ENCODE peak calls at places on chromosomes 13 and 19, in seven cellular contexts. One of them, this sample, is unnamed.

GRCh38 chr13:87498681-87499080 is 172.5 kb upstream of the SLITRK5 start:
- DNase-seq in Panc1: no peak
- DNase-seq in type B pancreatic cell: no peak
- DNase-seq in psoas muscle: no peak
- DNase-seq in CD8-positive, alpha-beta T cell: no peak
- DNase-seq in heart right ventricle: no peak
- DNase-seq in brain microvascular endothelial cell: no peak
- DNase-seq in this sample: no peak

GRCh38 chr19:42634409-42635232 is 39.9 kb upstream of the CEACAM8 start:
- DNase-seq in Panc1: peak
- DNase-seq in psoas muscle: no peak
- DNase-seq in CD8-positive, alpha-beta T cell: no peak
- DNase-seq in brain microvascular endothelial cell: peak
- DNase-seq in type B pancreatic cell: no peak
- DNase-seq in heart right ventricle: no peak
- DNase-seq in this sample: no peak

GRCh38 chr13:79936368-79937136 is 404.4 kb downstream of the SPRY2 start:
- DNase-seq in heart right ventricle: no peak
- DNase-seq in type B pancreatic cell: no peak
- DNase-seq in Panc1: peak
- DNase-seq in CD8-positive, alpha-beta T cell: no peak
- DNase-seq in psoas muscle: no peak
- DNase-seq in brain microvascular endothelial cell: peak
- DNase-seq in this sample: no peak

GRCh38 chr19:33767898-33768413 is 28.7 kb upstream of the KCTD15 start:
- DNase-seq in brain microvascular endothelial cell: no peak
- DNase-seq in Panc1: no peak
- DNase-seq in psoas muscle: no peak
- DNase-seq in heart right ventricle: no peak
- DNase-seq in CD8-positive, alpha-beta T cell: peak
- DNase-seq in type B pancreatic cell: peak
- DNase-seq in this sample: no peak

GRCh38 chr13:77741587-77741972 is 44.1 kb downstream of the SLAIN1 start:
- DNase-seq in Panc1: no peak
- DNase-seq in psoas muscle: no peak
- DNase-seq in brain microvascular endothelial cell: no peak
- DNase-seq in CD8-positive, alpha-beta T cell: no peak
- DNase-seq in heart right ventricle: no peak
- DNase-seq in type B pancreatic cell: no peak
- DNase-seq in this sample: no peak

GRCh38 chr13:21014139-21014665 is 47.2 kb downstream of the LATS2 start:
- DNase-seq in psoas muscle: no peak
- DNase-seq in brain microvascular endothelial cell: no peak
- DNase-seq in type B pancreatic cell: no peak
- DNase-seq in heart right ventricle: no peak
- DNase-seq in Panc1: no peak
- DNase-seq in CD8-positive, alpha-beta T cell: no peak
- DNase-seq in this sample: peak

GRCh38 chr13:27264648-27265047 is 6.0 kb upstream of the RASL11A start:
- DNase-seq in heart right ventricle: no peak
- DNase-seq in CD8-positive, alpha-beta T cell: no peak
- DNase-seq in psoas muscle: no peak
- DNase-seq in Panc1: no peak
- DNase-seq in brain microvascular endothelial cell: no peak
- DNase-seq in type B pancreatic cell: no peak
- DNase-seq in this sample: no peak

GRCh38 chr13:75507027-75508001 is 25.3 kb upstream of the TBC1D4 start:
- DNase-seq in type B pancreatic cell: no peak
- DNase-seq in heart right ventricle: no peak
- DNase-seq in Panc1: no peak
- DNase-seq in brain microvascular endothelial cell: no peak
- DNase-seq in CD8-positive, alpha-beta T cell: no peak
- DNase-seq in psoas muscle: no peak
- DNase-seq in this sample: no peak

GRCh38 chr19:32599736-32600157 is 18.8 kb downstream of the PDCD5 start:
- DNase-seq in Panc1: peak
- DNase-seq in heart right ventricle: no peak
- DNase-seq in CD8-positive, alpha-beta T cell: peak
- DNase-seq in type B pancreatic cell: no peak
- DNase-seq in psoas muscle: no peak
- DNase-seq in brain microvascular endothelial cell: peak
- DNase-seq in this sample: no peak

GRCh38 chr19:4267101-4267900 is 11.8 kb upstream of the SHD start:
- DNase-seq in Panc1: peak
- DNase-seq in heart right ventricle: peak
- DNase-seq in brain microvascular endothelial cell: peak
- DNase-seq in type B pancreatic cell: no peak
- DNase-seq in CD8-positive, alpha-beta T cell: peak
- DNase-seq in psoas muscle: peak
- DNase-seq in this sample: no peak

GRCh38 chr13:110449225-110450015 is 112.1 kb downstream of the RAB20 start:
- DNase-seq in heart right ventricle: no peak
- DNase-seq in Panc1: no peak
- DNase-seq in brain microvascular endothelial cell: no peak
- DNase-seq in CD8-positive, alpha-beta T cell: no peak
- DNase-seq in type B pancreatic cell: no peak
- DNase-seq in psoas muscle: no peak
- DNase-seq in this sample: no peak

GRCh38 chr13:73058741-73059459 is at the start of gene KLF5:
- DNase-seq in Panc1: no peak
- DNase-seq in psoas muscle: peak
- DNase-seq in type B pancreatic cell: peak
- DNase-seq in CD8-positive, alpha-beta T cell: peak
- DNase-seq in brain microvascular endothelial cell: peak
- DNase-seq in heart right ventricle: peak
- DNase-seq in this sample: peak

GRCh38 chr19:49858591-49858985 is 7.6 kb downstream of the PTOV1 start:
- DNase-seq in type B pancreatic cell: no peak
- DNase-seq in CD8-positive, alpha-beta T cell: no peak
- DNase-seq in brain microvascular endothelial cell: no peak
- DNase-seq in Panc1: no peak
- DNase-seq in heart right ventricle: no peak
- DNase-seq in psoas muscle: peak
- DNase-seq in this sample: no peak

GRCh38 chr13:84574851-84575250 is 692.6 kb upstream of the SLITRK1 start:
- DNase-seq in brain microvascular endothelial cell: peak
- DNase-seq in heart right ventricle: no peak
- DNase-seq in Panc1: no peak
- DNase-seq in CD8-positive, alpha-beta T cell: no peak
- DNase-seq in psoas muscle: no peak
- DNase-seq in type B pancreatic cell: no peak
- DNase-seq in this sample: no peak

GRCh38 chr13:112575680-112576079 is 12.3 kb downstream of the TUBGCP3 start:
- DNase-seq in psoas muscle: no peak
- DNase-seq in Panc1: no peak
- DNase-seq in brain microvascular endothelial cell: no peak
- DNase-seq in CD8-positive, alpha-beta T cell: no peak
- DNase-seq in heart right ventricle: no peak
- DNase-seq in type B pancreatic cell: no peak
- DNase-seq in this sample: no peak

GRCh38 chr13:106520205-106521004 is 15.1 kb downstream of the EFNB2 start:
- DNase-seq in brain microvascular endothelial cell: no peak
- DNase-seq in heart right ventricle: no peak
- DNase-seq in CD8-positive, alpha-beta T cell: no peak
- DNase-seq in Panc1: no peak
- DNase-seq in type B pancreatic cell: no peak
- DNase-seq in psoas muscle: no peak
- DNase-seq in this sample: no peak

GRCh38 chr13:77031869-77032268 is 4.9 kb upstream of the FBXL3 start:
- DNase-seq in CD8-positive, alpha-beta T cell: no peak
- DNase-seq in Panc1: no peak
- DNase-seq in brain microvascular endothelial cell: no peak
- DNase-seq in heart right ventricle: no peak
- DNase-seq in type B pancreatic cell: no peak
- DNase-seq in psoas muscle: no peak
- DNase-seq in this sample: no peak

GRCh38 chr19:50794074-50794777 is 4.0 kb downstream of the ACP4 start:
- DNase-seq in CD8-positive, alpha-beta T cell: no peak
- DNase-seq in psoas muscle: no peak
- DNase-seq in heart right ventricle: no peak
- DNase-seq in Panc1: no peak
- DNase-seq in type B pancreatic cell: no peak
- DNase-seq in brain microvascular endothelial cell: no peak
- DNase-seq in this sample: no peak

GRCh38 chr19:23098988-23099387 is 17.8 kb upstream of the ZNF730 start:
- DNase-seq in CD8-positive, alpha-beta T cell: no peak
- DNase-seq in heart right ventricle: no peak
- DNase-seq in Panc1: no peak
- DNase-seq in type B pancreatic cell: no peak
- DNase-seq in brain microvascular endothelial cell: peak
- DNase-seq in psoas muscle: no peak
- DNase-seq in this sample: no peak

GRCh38 chr13:101751488-101751887 is 299.0 kb downstream of the ITGBL1 start:
- DNase-seq in type B pancreatic cell: no peak
- DNase-seq in brain microvascular endothelial cell: peak
- DNase-seq in CD8-positive, alpha-beta T cell: no peak
- DNase-seq in psoas muscle: no peak
- DNase-seq in Panc1: peak
- DNase-seq in heart right ventricle: no peak
- DNase-seq in this sample: no peak

GRCh38 chr19:39502640-39503417 is 4.1 kb downstream of the DLL3 start:
- DNase-seq in brain microvascular endothelial cell: no peak
- DNase-seq in psoas muscle: peak
- DNase-seq in heart right ventricle: peak
- DNase-seq in CD8-positive, alpha-beta T cell: peak
- DNase-seq in Panc1: peak
- DNase-seq in type B pancreatic cell: peak
- DNase-seq in this sample: no peak

GRCh38 chr19:1267441-1268391 is 1.4 kb upstream of the CIRBP start:
- DNase-seq in psoas muscle: peak
- DNase-seq in CD8-positive, alpha-beta T cell: peak
- DNase-seq in type B pancreatic cell: no peak
- DNase-seq in Panc1: no peak
- DNase-seq in heart right ventricle: no peak
- DNase-seq in brain microvascular endothelial cell: no peak
- DNase-seq in this sample: no peak

GRCh38 chr19:708154-709141 is at the start of gene PALM:
- DNase-seq in psoas muscle: peak
- DNase-seq in type B pancreatic cell: no peak
- DNase-seq in brain microvascular endothelial cell: no peak
- DNase-seq in CD8-positive, alpha-beta T cell: no peak
- DNase-seq in heart right ventricle: peak
- DNase-seq in Panc1: no peak
- DNase-seq in this sample: no peak

GRCh38 chr19:36417752-36418286 is 625 bp downstream of the ZFP82 start:
- DNase-seq in heart right ventricle: peak
- DNase-seq in CD8-positive, alpha-beta T cell: no peak
- DNase-seq in psoas muscle: no peak
- DNase-seq in brain microvascular endothelial cell: no peak
- DNase-seq in type B pancreatic cell: no peak
- DNase-seq in Panc1: no peak
- DNase-seq in this sample: no peak

GRCh38 chr13:44364601-44365000 is 9.0 kb upstream of the SERP2 start:
- DNase-seq in heart right ventricle: no peak
- DNase-seq in Panc1: no peak
- DNase-seq in psoas muscle: no peak
- DNase-seq in CD8-positive, alpha-beta T cell: no peak
- DNase-seq in brain microvascular endothelial cell: peak
- DNase-seq in type B pancreatic cell: no peak
- DNase-seq in this sample: no peak

GRCh38 chr19:19447536-19448237 is 42.2 kb downstream of the GATAD2A start:
- DNase-seq in heart right ventricle: no peak
- DNase-seq in Panc1: no peak
- DNase-seq in psoas muscle: no peak
- DNase-seq in brain microvascular endothelial cell: no peak
- DNase-seq in CD8-positive, alpha-beta T cell: peak
- DNase-seq in type B pancreatic cell: no peak
- DNase-seq in this sample: peak

GRCh38 chr19:3136684-3137055 is 837 bp downstream of the GNA15 start:
- DNase-seq in type B pancreatic cell: no peak
- DNase-seq in heart right ventricle: no peak
- DNase-seq in psoas muscle: no peak
- DNase-seq in CD8-positive, alpha-beta T cell: no peak
- DNase-seq in brain microvascular endothelial cell: no peak
- DNase-seq in Panc1: no peak
- DNase-seq in this sample: no peak

GRCh38 chr19:12639901-12640613 is 26.5 kb downstream of the MAN2B1 start:
- DNase-seq in type B pancreatic cell: no peak
- DNase-seq in brain microvascular endothelial cell: peak
- DNase-seq in psoas muscle: peak
- DNase-seq in heart right ventricle: peak
- DNase-seq in Panc1: peak
- DNase-seq in CD8-positive, alpha-beta T cell: peak
- DNase-seq in this sample: peak
- TF ChIP-seq CTCF in type B pancreatic cell: peak
- TF ChIP-seq CTCF in brain microvascular endothelial cell: peak
- TF ChIP-seq CTCF in psoas muscle: peak
- TF ChIP-seq CTCF in heart right ventricle: peak
- TF ChIP-seq CTCF in Panc1: peak
- TF ChIP-seq CTCF in CD8-positive, alpha-beta T cell: peak
- TF ChIP-seq CTCF in this sample: peak

DNA sequence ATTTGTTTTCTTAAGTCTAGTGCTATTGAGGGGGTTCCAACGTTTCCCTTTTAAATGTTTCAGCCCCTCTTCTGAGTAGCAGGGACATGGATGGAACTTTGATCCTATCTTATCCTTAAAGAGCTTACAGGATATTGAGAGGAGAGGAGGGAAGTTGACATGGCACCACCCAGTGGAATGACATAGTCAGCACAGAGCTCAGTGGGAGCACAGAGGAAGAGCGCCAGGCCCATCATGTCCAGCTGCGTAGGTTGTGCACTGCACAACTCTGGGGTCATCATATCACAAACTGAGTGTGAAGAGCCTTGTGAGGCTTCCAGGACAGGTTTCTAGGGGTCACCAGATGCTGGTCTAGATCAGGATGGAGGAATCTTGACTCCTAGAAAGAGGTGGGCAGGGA is 4.6 kb upstream of the CDC42EP5 start:
- DNase-seq in heart right ventricle: no peak
- DNase-seq in brain microvascular endothelial cell: no peak
- DNase-seq in Panc1: no peak
- DNase-seq in type B pancreatic cell: no peak
- DNase-seq in CD8-positive, alpha-beta T cell: no peak
- DNase-seq in psoas muscle: no peak
- DNase-seq in this sample: peak
- TF ChIP-seq CTCF in heart right ventricle: no peak
- TF ChIP-seq CTCF in brain microvascular endothelial cell: peak
- TF ChIP-seq CTCF in Panc1: no peak
- TF ChIP-seq CTCF in type B pancreatic cell: no peak
- TF ChIP-seq CTCF in CD8-positive, alpha-beta T cell: no peak
- TF ChIP-seq CTCF in psoas muscle: no peak
- TF ChIP-seq CTCF in this sample: peak

DNA sequence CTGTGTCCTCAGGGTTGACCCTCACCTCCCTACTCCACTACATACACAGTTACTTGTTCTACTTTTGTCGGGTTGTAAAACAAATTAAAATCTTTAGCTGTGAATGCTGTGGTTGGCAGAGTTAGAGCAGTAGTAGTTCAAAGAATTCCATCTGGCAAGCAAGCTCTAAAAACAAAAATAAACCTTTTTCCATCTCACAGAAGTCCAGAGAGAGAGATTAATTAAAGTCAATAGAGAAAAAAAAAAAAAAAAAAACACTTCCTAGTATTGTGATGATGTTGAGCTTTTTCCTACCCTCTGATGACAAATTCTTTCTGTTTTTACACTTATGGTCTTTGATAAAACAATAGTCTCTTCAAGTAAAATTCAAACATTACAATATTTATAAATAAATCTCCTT is 338.4 kb downstream of the PCDH17 start:
- DNase-seq in psoas muscle: no peak
- DNase-seq in heart right ventricle: no peak
- DNase-seq in Panc1: no peak
- DNase-seq in brain microvascular endothelial cell: no peak
- DNase-seq in CD8-positive, alpha-beta T cell: no peak
- DNase-seq in type B pancreatic cell: no peak
- DNase-seq in this sample: no peak
- TF ChIP-seq CTCF in psoas muscle: no peak
- TF ChIP-seq CTCF in heart right ventricle: no peak
- TF ChIP-seq CTCF in Panc1: no peak
- TF ChIP-seq CTCF in brain microvascular endothelial cell: no peak
- TF ChIP-seq CTCF in CD8-positive, alpha-beta T cell: no peak
- TF ChIP-seq CTCF in type B pancreatic cell: no peak
- TF ChIP-seq CTCF in this sample: no peak

GRCh38 chr19:17473041-17473440 is 2.7 kb downstream of the SLC27A1 start:
- DNase-seq in brain microvascular endothelial cell: peak
- DNase-seq in heart right ventricle: no peak
- DNase-seq in psoas muscle: no peak
- DNase-seq in CD8-positive, alpha-beta T cell: no peak
- DNase-seq in Panc1: no peak
- DNase-seq in type B pancreatic cell: no peak
- DNase-seq in this sample: no peak
- TF ChIP-seq CTCF in brain microvascular endothelial cell: no peak
- TF ChIP-seq CTCF in heart right ventricle: no peak
- TF ChIP-seq CTCF in psoas muscle: no peak
- TF ChIP-seq CTCF in CD8-positive, alpha-beta T cell: no peak
- TF ChIP-seq CTCF in Panc1: no peak
- TF ChIP-seq CTCF in type B pancreatic cell: no peak
- TF ChIP-seq CTCF in this sample: peak